ENCODE peak calls at places on chromosomes 2 and 18, in eight cellular contexts. M, K, A, P, I, S, B and R are unnamed samples.

GRCh38 chr2:3257166-3257565 is 120.5 kb downstream of the EIPR1 start:
- DNase-seq in M (no peak), K (no peak), A (no peak), P (peak; percentile 45), I (no peak), S (no peak), B (no peak), R (no peak)

GRCh38 chr18:54672109-54672508 is 81.1 kb downstream of the DYNAP start:
- DNase-seq in M (no peak), K (no peak), A (no peak), P (no peak), I (no peak), S (no peak), B (no peak), R (no peak)

GRCh38 chr18:45998244-45998643 is 31.1 kb upstream of the EPG5 start:
- DNase-seq in M (no peak), K (no peak), A (no peak), P (no peak), I (no peak), S (no peak), B (no peak), R (peak; percentile 18)

GRCh38 chr2:241809383-241810303 is 650 bp downstream of the NEU4 start:
- DNase-seq in M (no peak), K (peak; percentile 53), A (no peak), P (no peak), I (peak; percentile 65), S (no peak), B (peak; percentile 63), R (no peak)

GRCh38 chr18:37564796-37565137 is 831 bp downstream of the CELF4 start:
- DNase-seq in M (peak; percentile 73), K (peak; percentile 71), A (no peak), P (peak; percentile 95), I (peak; percentile 84), S (peak; percentile 67), B (peak; percentile 82), R (peak; percentile 19)

GRCh38 chr2:238203104-238203972 is at the start of gene ILKAP:
- DNase-seq in M (peak; percentile 87), K (peak; percentile 95), A (peak; percentile 23), P (peak; percentile 87), I (peak; percentile 97), S (peak; percentile 89), B (peak; percentile 99), R (peak; percentile 74)

GRCh38 chr2:219186754-219187456 is 8.8 kb downstream of the RETREG2 start:
- DNase-seq in M (no peak), K (no peak), A (no peak), P (no peak), I (no peak), S (no peak), B (no peak), R (no peak)

GRCh38 chr2:85741811-85742507 is 11.8 kb upstream of the ATOH8 start:
- DNase-seq in M (peak; percentile 51), K (peak; percentile 90), A (peak; percentile 80), P (no peak), I (peak; percentile 94), S (peak; percentile 63), B (peak; percentile 90), R (peak; percentile 87)

GRCh38 chr2:29012211-29012681 is 31.1 kb downstream of the TOGARAM2 start:
- DNase-seq in M (peak; percentile 80), K (peak; percentile 98), A (no peak), P (no peak), I (no peak), S (peak; percentile 86), B (peak; percentile 52), R (no peak)

GRCh38 chr2:29014811-29015414 is 33.8 kb downstream of the TOGARAM2 start:
- DNase-seq in M (peak; percentile 63), K (peak; percentile 86), A (no peak), P (no peak), I (peak; percentile 80), S (peak; percentile 76), B (no peak), R (no peak)

GRCh38 chr2:29015701-29016470 is 34.8 kb downstream of the TOGARAM2 start:
- DNase-seq in M (peak; percentile 61), K (peak; percentile 84), A (no peak), P (no peak), I (no peak), S (peak; percentile 77), B (no peak), R (no peak)

GRCh38 chr2:29013046-29013780 is 32.1 kb downstream of the TOGARAM2 start:
- DNase-seq in M (no peak), K (peak; percentile 75), A (no peak), P (no peak), I (no peak), S (no peak), B (no peak), R (no peak)

DNA sequence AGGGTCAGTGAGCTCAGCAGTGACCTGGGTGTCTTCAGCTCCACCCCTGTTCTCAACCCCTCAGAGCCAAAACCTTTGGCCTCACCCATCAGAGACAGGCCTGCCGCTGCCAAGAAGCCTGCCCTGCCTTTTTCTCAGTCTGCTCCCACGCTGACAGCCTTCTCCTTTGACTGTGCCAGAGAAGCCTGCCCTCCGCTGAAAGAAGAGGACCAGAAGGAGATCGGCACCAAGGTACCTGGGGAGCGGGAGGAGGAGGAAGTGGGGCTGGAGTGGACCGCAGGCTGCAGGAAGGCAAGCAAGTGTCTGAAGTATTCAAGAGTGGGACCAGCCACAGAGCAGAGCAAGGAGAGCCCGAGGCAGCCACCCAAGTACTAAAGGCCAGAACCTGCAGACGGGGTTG is 33.2 kb downstream of the TOGARAM2 start:
- DNase-seq in M (no peak), K (peak; percentile 83), A (no peak), P (no peak), I (no peak), S (peak; percentile 42), B (no peak), R (no peak)
- H3K4me3 ChIP-seq in M (peak overlapping the region; percentile 1), K (peak overlapping the region; percentile 52), A (no peak overlapping the region), P (no peak overlapping the region), I (no peak overlapping the region), S (peak overlapping the region; percentile 66), B (no peak overlapping the region), R (no peak overlapping the region)

GRCh38 chr18:63775166-63775730 is at the start of gene SERPINB7:
- DNase-seq in M (no peak), K (no peak), A (peak; percentile 71), P (no peak), I (no peak), S (no peak), B (no peak), R (no peak)

GRCh38 chr18:63773616-63774015 is 1.6 kb upstream of the SERPINB7 start:
- DNase-seq in M (no peak), K (no peak), A (no peak), P (no peak), I (no peak), S (no peak), B (no peak), R (no peak)

GRCh38 chr18:63779386-63779785 is 4.2 kb downstream of the SERPINB7 start:
- DNase-seq in M (no peak), K (no peak), A (no peak), P (no peak), I (no peak), S (no peak), B (no peak), R (no peak)

DNA sequence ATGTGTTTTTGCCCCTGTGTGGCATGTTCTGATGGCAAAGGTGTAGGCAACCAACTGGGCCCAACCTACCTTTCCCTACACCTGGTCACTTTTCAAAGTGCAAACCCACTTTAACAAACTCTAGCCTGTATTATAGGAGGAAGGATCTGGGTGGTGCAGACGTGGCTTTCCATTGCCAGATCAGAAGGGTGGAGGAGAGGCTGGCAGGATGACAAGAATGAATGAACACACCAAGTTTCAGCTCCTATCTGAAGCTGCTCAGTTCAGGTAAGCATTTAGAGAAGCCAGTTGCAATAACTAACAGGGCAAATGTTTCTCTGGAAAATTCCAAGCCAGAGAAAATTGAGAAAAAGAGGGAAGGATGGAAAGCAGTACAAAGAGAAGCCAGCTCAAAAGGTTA is 707 bp upstream of the SERPINB7 start:
- DNase-seq in M (no peak), K (no peak), A (no peak), P (no peak), I (no peak), S (no peak), B (no peak), R (no peak)
- H3K4me3 ChIP-seq in M (no peak overlapping the region), K (no peak overlapping the region), A (no peak overlapping the region), P (no peak overlapping the region), I (no peak overlapping the region), S (no peak overlapping the region), B (no peak overlapping the region), R (no peak overlapping the region)

GRCh38 chr2:96758987-96759386 is 1.7 kb upstream of the CNNM4 start:
- DNase-seq in M (no peak), K (no peak), A (no peak), P (no peak), I (no peak), S (no peak), B (no peak), R (no peak)

GRCh38 chr2:96762529-96763253 is 2.0 kb downstream of the CNNM4 start:
- DNase-seq in M (no peak), K (no peak), A (no peak), P (peak; percentile 79), I (no peak), S (no peak), B (no peak), R (no peak)

GRCh38 chr2:96760036-96760985 is at the start of gene CNNM4:
- DNase-seq in M (peak; percentile 92), K (peak; percentile 97), A (peak; percentile 64), P (peak; percentile 97), I (peak; percentile 99), S (peak; percentile 94), B (peak; percentile 98), R (peak; percentile 92)

GRCh38 chr2:96759548-96759947 is 1.2 kb upstream of the CNNM4 start:
- DNase-seq in M (no peak), K (no peak), A (no peak), P (no peak), I (no peak), S (no peak), B (no peak), R (no peak)

GRCh38 chr2:96760986-96761832 is 507 bp downstream of the CNNM4 start:
- DNase-seq in M (no peak), K (no peak), A (no peak), P (peak; percentile 45), I (peak; percentile 90), S (no peak), B (peak; percentile 89), R (peak; percentile 54)
- H3K4me3 ChIP-seq in M (peak overlapping the region; percentile 57), K (peak overlapping the region; percentile 70), A (peak overlapping the region; percentile 70), P (peak overlapping the region; percentile 68), I (peak overlapping the region; percentile 80), S (peak overlapping the region; percentile 77), B (peak overlapping the region; percentile 72), R (peak overlapping the region; percentile 31)

GRCh38 chr2:222309766-222310165 is 11.0 kb upstream of the PAX3 start:
- DNase-seq in M (no peak), K (no peak), A (no peak), P (no peak), I (no peak), S (no peak), B (no peak), R (no peak)

GRCh38 chr2:222309361-222309760 is 10.6 kb upstream of the PAX3 start:
- DNase-seq in M (no peak), K (no peak), A (no peak), P (no peak), I (no peak), S (no peak), B (no peak), R (no peak)

GRCh38 chr2:222310747-222311320 is 12.0 kb upstream of the PAX3 start:
- DNase-seq in M (no peak), K (no peak), A (no peak), P (no peak), I (no peak), S (no peak), B (no peak), R (no peak)

GRCh38 chr2:222311978-222312738 is 13.4 kb upstream of the PAX3 start:
- DNase-seq in M (no peak), K (no peak), A (no peak), P (peak; percentile 42), I (no peak), S (no peak), B (peak; percentile 82), R (no peak)

GRCh38 chr2:222311321-222311977 is 12.7 kb upstream of the PAX3 start:
- DNase-seq in M (no peak), K (no peak), A (no peak), P (peak; percentile 80), I (no peak), S (no peak), B (peak; percentile 49), R (no peak)
- H3K4me3 ChIP-seq in M (no peak overlapping the region), K (peak overlapping the region; percentile 54), A (no peak overlapping the region), P (peak overlapping the region; percentile 50), I (no peak overlapping the region), S (no peak overlapping the region), B (no peak overlapping the region), R (no peak overlapping the region)